ENCODE peak calls at places on chromosomes 6 and 20, in eight cellular contexts. M is foreskin fibroblast, V is HFF-Myc, A is cardiac muscle cell, K is BJ, J is breast epithelium, B is GM12865, L is lung. U is an unnamed sample.
A peak's percentile ranks its signal among the peaks of the same experiment; 100 is the strongest.

GRCh38 chr20:64133951-64134407 is 26.6 kb upstream of the NPBWR2 start:
- DNase-seq in B (peak; percentile 30), L (no peak), K (no peak), A (no peak), V (no peak), M (no peak), J (no peak), U (no peak)

GRCh38 chr6:42099340-42100028 is 42.9 kb downstream of the C6orf132 start:
- DNase-seq in A (no peak), B (no peak), M (peak; percentile 32), J (peak; percentile 72), K (no peak), V (no peak), L (peak; percentile 90), U (no peak)

GRCh38 chr20:50518270-50518721 is 8.1 kb downstream of the PTPN1 start:
- DNase-seq in V (no peak), L (no peak), B (peak; percentile 53), M (no peak), A (no peak), K (no peak), J (no peak), U (no peak)

GRCh38 chr20:325889-326644 is 715 bp downstream of the SOX12 start:
- DNase-seq in K (no peak), M (peak; percentile 54), L (peak; percentile 55), A (peak; percentile 81), B (peak; percentile 77), J (peak; percentile 69), V (no peak), U (no peak)

GRCh38 chr6:108383967-108384366 is 89.1 kb downstream of the AFG1L start:
- DNase-seq in M (no peak), A (no peak), B (no peak), L (no peak), K (no peak), J (peak; percentile 60), V (no peak), U (no peak)

GRCh38 chr20:33791959-33792597 is 19.1 kb upstream of the CHMP4B start:
- DNase-seq in M (peak; percentile 38), B (peak; percentile 55), V (no peak), L (peak; percentile 53), A (peak; percentile 43), J (no peak), K (no peak), U (no peak)

GRCh38 chr20:43842126-43843020 is 72.3 kb upstream of the TOX2 start:
- DNase-seq in B (no peak), L (peak; percentile 27), J (no peak), K (no peak), M (no peak), A (no peak), V (no peak), U (no peak)

GRCh38 chr6:56927538-56928453 is 27.1 kb upstream of the BEND6 start:
- DNase-seq in K (no peak), L (no peak), A (no peak), J (no peak), M (no peak), V (no peak), B (no peak), U (no peak)

GRCh38 chr6:169162968-169163903 is 90.4 kb downstream of the THBS2 start:
- DNase-seq in L (peak; percentile 42), V (peak; percentile 95), M (peak; percentile 99), B (no peak), A (no peak), J (peak; percentile 28), K (peak; percentile 99), U (no peak)

GRCh38 chr20:62642666-62643520 is 590 bp downstream of the SLCO4A1 start:
- DNase-seq in A (peak; percentile 40), B (peak; percentile 58), K (no peak), J (no peak), V (no peak), M (no peak), L (no peak), U (no peak)

GRCh38 chr6:152300517-152300916 is 336.6 kb downstream of the SYNE1 start:
- DNase-seq in A (no peak), V (no peak), J (no peak), B (peak; percentile 29), L (no peak), M (no peak), K (no peak), U (no peak)

GRCh38 chr20:14415492-14415891 is 78.1 kb upstream of the FLRT3 start:
- DNase-seq in L (no peak), M (no peak), A (peak; percentile 11), B (no peak), K (no peak), V (no peak), J (no peak), U (no peak)

GRCh38 chr6:148746363-148747144 is at the start of gene UST:
- DNase-seq in V (peak; percentile 93), B (peak; percentile 58), M (peak; percentile 97), L (peak; percentile 82), A (peak; percentile 89), K (peak; percentile 79), J (peak; percentile 83), U (peak; percentile 89)

GRCh38 chr20:52529856-52530255 is 338.3 kb upstream of the ZFP64 start:
- DNase-seq in A (no peak), K (no peak), B (no peak), M (no peak), J (no peak), V (peak; percentile 57), L (no peak), U (no peak)

GRCh38 chr20:57238089-57238488 is 28.4 kb downstream of the BMP7 start:
- DNase-seq in L (no peak), V (no peak), J (no peak), A (no peak), K (no peak), B (no peak), M (no peak), U (no peak)

GRCh38 chr6:154815938-154816820 is 83.0 kb downstream of the SCAF8 start:
- DNase-seq in V (no peak), L (no peak), M (peak; percentile 41), J (no peak), B (no peak), K (peak; percentile 73), A (no peak), U (peak; percentile 16)

GRCh38 chr6:33126101-33126714 is 50.4 kb downstream of the HLA-DPB1 start:
- DNase-seq in K (no peak), L (peak; percentile 73), J (peak; percentile 27), A (peak; percentile 78), B (peak; percentile 69), M (peak; percentile 19), V (peak; percentile 4), U (no peak)

GRCh38 chr6:30267423-30267822 is 54.2 kb upstream of the TRIM26 start:
- DNase-seq in V (no peak), J (no peak), L (no peak), M (no peak), A (no peak), K (no peak), B (no peak), U (no peak)

DNA sequence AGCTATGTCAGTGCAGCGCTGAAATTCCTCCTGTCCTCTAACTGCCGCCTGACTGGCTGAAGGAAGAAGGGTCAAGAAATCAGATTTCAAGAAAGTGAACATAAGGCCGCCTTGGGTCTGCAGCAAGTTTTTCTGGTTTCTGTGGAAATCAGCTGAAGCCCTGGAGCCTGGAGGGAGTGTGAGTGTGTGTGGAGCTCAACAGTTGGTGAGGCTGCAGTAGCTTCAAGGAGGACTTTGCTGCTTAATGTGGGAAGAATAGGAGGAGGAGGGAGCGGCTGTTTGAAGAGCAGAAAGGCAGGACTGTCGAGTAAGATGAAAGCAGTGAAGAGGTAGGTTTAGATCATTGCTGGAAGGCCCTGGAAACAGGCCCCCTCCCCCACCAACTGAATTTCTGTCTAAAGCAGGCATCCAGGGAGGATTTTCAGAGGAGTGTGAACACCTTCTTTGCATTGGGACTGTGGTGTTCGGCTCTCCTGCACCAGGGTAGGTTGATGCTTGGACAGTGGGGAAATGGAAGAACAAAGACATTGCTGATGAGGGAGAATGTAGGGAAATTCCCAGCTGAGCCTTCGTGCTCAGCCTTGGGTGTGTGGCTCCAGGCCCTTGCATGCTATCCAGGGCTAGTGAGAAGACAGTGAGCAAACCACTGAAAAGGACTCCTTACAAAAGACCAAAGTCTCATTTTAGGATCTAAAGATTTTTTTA is 79.5 kb upstream of the VSTM2L start:
- DNase-seq in V (no peak), L (no peak), A (no peak), M (no peak), J (no peak), B (peak; percentile 34), K (no peak), U (no peak)
- H3K4me3 ChIP-seq in V (no peak overlapping the region), L (no peak overlapping the region), A (no peak overlapping the region), M (no peak overlapping the region), J (no peak overlapping the region), B (no peak overlapping the region), K (no peak overlapping the region), U (no peak overlapping the region)

GRCh38 chr20:17536944-17537444 is 5.8 kb upstream of the BFSP1 start:
- DNase-seq in J (peak; percentile 74), B (peak; percentile 81), V (peak; percentile 67), M (peak; percentile 57), L (peak; percentile 78), A (peak; percentile 82), K (no peak), U (peak; percentile 67)
- TF ChIP-seq CTCF in J (peak; percentile 99), B (peak; percentile 80), V (peak; percentile 90), M (peak; percentile 97), L (peak; percentile 97), A (peak; percentile 88), K (peak; percentile 91), U (peak; percentile 94)

GRCh38 chr6:111090766-111091165 is 3.5 kb downstream of the SLC16A10 start:
- DNase-seq in V (no peak), K (no peak), J (no peak), M (no peak), A (no peak), B (no peak), L (no peak), U (no peak)

GRCh38 chr6:111087871-111088667 is 766 bp downstream of the SLC16A10 start:
- DNase-seq in A (peak; percentile 42), L (peak; percentile 33), J (no peak), K (no peak), M (no peak), B (peak; percentile 24), V (no peak), U (no peak)

GRCh38 chr6:111086685-111087084 is 618 bp upstream of the SLC16A10 start:
- DNase-seq in B (no peak), V (no peak), K (no peak), L (no peak), M (no peak), A (no peak), J (no peak), U (no peak)

GRCh38 chr6:111087106-111087835 is at the start of gene SLC16A10:
- DNase-seq in L (peak; percentile 62), B (peak; percentile 82), M (peak; percentile 10), K (no peak), A (peak; percentile 91), V (no peak), J (peak; percentile 21), U (no peak)

GRCh38 chr6:111088668-111089003 is 1.3 kb downstream of the SLC16A10 start:
- DNase-seq in B (no peak), J (no peak), V (no peak), K (no peak), A (no peak), L (no peak), M (no peak), U (no peak)
- H3K4me3 ChIP-seq in B (peak overlapping the region; percentile 80), J (peak overlapping the region; percentile 71), V (no peak overlapping the region), K (no peak overlapping the region), A (peak overlapping the region; percentile 75), L (no peak overlapping the region), M (no peak overlapping the region), U (peak overlapping the region; percentile 48)

DNA sequence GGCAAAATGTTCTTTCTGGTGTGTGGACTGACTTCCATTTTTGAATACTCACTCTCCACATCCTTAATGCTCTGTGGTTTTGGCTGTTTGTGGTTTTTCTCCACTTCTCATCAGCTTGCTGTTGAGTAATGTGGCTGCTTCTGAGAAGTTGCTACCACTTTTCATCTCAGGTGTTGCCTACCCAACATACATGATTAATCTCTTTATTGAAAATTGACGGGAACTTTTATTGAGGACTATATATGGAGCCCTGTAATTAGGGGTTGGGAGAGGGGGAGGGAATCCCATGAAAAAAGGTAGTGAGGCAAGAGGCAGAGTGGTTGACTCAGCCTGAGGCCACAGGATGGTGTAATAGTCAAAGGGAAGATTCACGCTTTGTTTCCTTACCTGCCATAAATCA is 17.6 kb downstream of the IL22RA2 start:
- DNase-seq in B (peak; percentile 59), L (no peak), A (no peak), K (no peak), M (no peak), J (peak; percentile 47), V (no peak), U (peak; percentile 47)
- TF ChIP-seq CTCF in B (no peak), L (no peak), A (no peak), K (no peak), M (no peak), J (no peak), V (no peak), U (no peak)

U was measured in astrocyte of the cerebellum.